ENCODE peak calls at places on chromosomes 7 and 10, in seven cellular contexts. G, K, H, J, R, M and D are unnamed samples.

GRCh38 chr7:103710247-103710646 is 264.2 kb upstream of the SLC26A5 start:
- DNase-seq in G (no peak), K (no peak), H (no peak), J (no peak), R (no peak), M (peak), D (peak)

GRCh38 chr10:35462491-35462934 is 126.2 kb downstream of the CCNY start:
- DNase-seq in G (peak), K (no peak), H (no peak), J (no peak), R (no peak), M (no peak), D (no peak)

GRCh38 chr7:22049848-22050247 is 104.1 kb upstream of the CDCA7L start:
- DNase-seq in G (no peak), K (no peak), H (no peak), J (no peak), R (peak), M (no peak), D (no peak)

GRCh38 chr7:43454936-43455518 is 127.9 kb upstream of the STK17A start:
- DNase-seq in G (peak), K (no peak), H (peak), J (peak), R (peak), M (peak), D (peak)

GRCh38 chr7:128041203-128041602 is 10.0 kb upstream of the LRRC4 start:
- DNase-seq in G (no peak), K (no peak), H (no peak), J (no peak), R (no peak), M (peak), D (peak)

GRCh38 chr10:29811751-29812427 is 177.1 kb upstream of the SVIL start:
- DNase-seq in G (no peak), K (no peak), H (peak), J (peak), R (peak), M (peak), D (peak)

GRCh38 chr7:69862413-69863064 is 264.3 kb downstream of the AUTS2 start:
- DNase-seq in G (no peak), K (no peak), H (no peak), J (no peak), R (no peak), M (no peak), D (no peak)

GRCh38 chr10:104209575-104210198 is 22.5 kb downstream of the CFAP43 start:
- DNase-seq in G (peak), K (peak), H (peak), J (peak), R (peak), M (peak), D (peak)

GRCh38 chr7:133563196-133563707 is 310.4 kb downstream of the EXOC4 start:
- DNase-seq in G (no peak), K (no peak), H (no peak), J (no peak), R (no peak), M (no peak), D (no peak)

GRCh38 chr7:16755397-16755796 is 1.8 kb downstream of the TSPAN13 start:
- DNase-seq in G (no peak), K (no peak), H (no peak), J (no peak), R (no peak), M (peak), D (no peak)